ENCODE peak calls at places on chromosomes 1 and 21, in four cellular contexts. D is ascending aorta, H is tibial nerve, E is lower lobe of right lung. C is an unnamed sample.

GRCh38 chr1:67830928-67831596 is 2.2 kb downstream of the GNG12 start:
- DNase-seq in D (no peak), E (no peak), H (no peak), C (no peak)

GRCh38 chr21:26684866-26685265 is 111.8 kb upstream of the CYYR1 start:
- DNase-seq in D (no peak), H (no peak), E (no peak), C (no peak)

GRCh38 chr21:28727809-28728208 is 264.9 kb downstream of the LTN1 start:
- DNase-seq in E (no peak), H (no peak), D (no peak), C (no peak)

GRCh38 chr1:173418107-173418985 is 58.8 kb upstream of the PRDX6 start:
- DNase-seq in D (no peak), E (no peak), H (no peak), C (no peak)

GRCh38 chr21:45993210-45994085 is 11.9 kb downstream of the COL6A1 start:
- DNase-seq in E (peak; percentile 36), D (peak; percentile 73), H (peak; percentile 30), C (peak; percentile 84)

GRCh38 chr1:230632273-230632873 is 9.9 kb upstream of the COG2 start:
- DNase-seq in H (no peak), E (no peak), D (no peak), C (no peak)

GRCh38 chr1:212981571-212982328 is 31.4 kb downstream of the VASH2 start:
- DNase-seq in E (no peak), D (no peak), H (no peak), C (no peak)

GRCh38 chr1:169392406-169392805 is 24.4 kb downstream of the BLZF1 start:
- DNase-seq in E (no peak), H (no peak), D (no peak), C (no peak)

GRCh38 chr1:163231385-163231784 is 28.7 kb upstream of the RGS5 start:
- DNase-seq in D (no peak), E (no peak), H (no peak), C (no peak)

GRCh38 chr1:178076607-178077006 is 17.3 kb upstream of the RASAL2 start:
- DNase-seq in H (no peak), D (no peak), E (no peak), C (no peak)

GRCh38 chr1:234229676-234230075 is 143.6 kb upstream of the COA6 start:
- DNase-seq in D (no peak), E (no peak), H (no peak), C (no peak)

GRCh38 chr1:235025422-235025984 is 103.1 kb downstream of the TOMM20 start:
- DNase-seq in H (no peak), E (no peak), D (no peak), C (no peak)

GRCh38 chr1:164801791-164802572 is 243.0 kb downstream of the PBX1 start:
- DNase-seq in D (no peak), H (no peak), E (no peak), C (no peak)

GRCh38 chr1:24119489-24119858 is 7.5 kb upstream of the MYOM3 start:
- DNase-seq in H (no peak), D (no peak), E (peak; percentile 4), C (no peak)

GRCh38 chr1:76843821-76844448 is 23.3 kb upstream of the ST6GALNAC5 start:
- DNase-seq in E (no peak), D (no peak), H (no peak), C (no peak)

GRCh38 chr1:1066403-1067283 is 7.5 kb downstream of the RNF223 start:
- DNase-seq in E (no peak), H (no peak), D (no peak), C (no peak)

GRCh38 chr21:41956926-41957729 is 3.3 kb upstream of the C2CD2 start:
- DNase-seq in H (no peak), D (no peak), E (no peak), C (no peak)

GRCh38 chr1:6245086-6245868 is 1.3 kb downstream of the HES3 start:
- DNase-seq in H (peak; percentile 57), D (peak; percentile 83), E (peak; percentile 86), C (peak; percentile 94)

GRCh38 chr1:29631836-29632420 is 395.6 kb downstream of the PTPRU start:
- DNase-seq in E (no peak), H (no peak), D (peak; percentile 50), C (no peak)

GRCh38 chr1:110084226-110085078 is 14.0 kb upstream of the ALX3 start:
- DNase-seq in E (peak; percentile 79), D (peak; percentile 69), H (no peak), C (peak; percentile 88)

GRCh38 chr1:50048791-50049190 is 25.0 kb upstream of the AGBL4 start:
- DNase-seq in D (no peak), H (no peak), E (no peak), C (no peak)

GRCh38 chr21:31520506-31521163 is 138.9 kb upstream of the SOD1 start:
- DNase-seq in H (no peak), D (no peak), E (no peak), C (no peak)

GRCh38 chr1:219085988-219086387 is 87.7 kb upstream of the LYPLAL1 start:
- DNase-seq in H (no peak), D (no peak), E (no peak), C (no peak)

GRCh38 chr21:33024278-33025103 is 1.2 kb upstream of the OLIG2 start:
- DNase-seq in E (no peak), H (no peak), D (no peak), C (no peak)

GRCh38 chr1:229836324-229836723 is 210.3 kb downstream of the URB2 start:
- DNase-seq in E (no peak), D (no peak), H (no peak), C (no peak)

GRCh38 chr1:28045777-28046176 is 42.6 kb downstream of the EYA3 start:
- DNase-seq in H (no peak), E (no peak), D (no peak), C (no peak)

DNA sequence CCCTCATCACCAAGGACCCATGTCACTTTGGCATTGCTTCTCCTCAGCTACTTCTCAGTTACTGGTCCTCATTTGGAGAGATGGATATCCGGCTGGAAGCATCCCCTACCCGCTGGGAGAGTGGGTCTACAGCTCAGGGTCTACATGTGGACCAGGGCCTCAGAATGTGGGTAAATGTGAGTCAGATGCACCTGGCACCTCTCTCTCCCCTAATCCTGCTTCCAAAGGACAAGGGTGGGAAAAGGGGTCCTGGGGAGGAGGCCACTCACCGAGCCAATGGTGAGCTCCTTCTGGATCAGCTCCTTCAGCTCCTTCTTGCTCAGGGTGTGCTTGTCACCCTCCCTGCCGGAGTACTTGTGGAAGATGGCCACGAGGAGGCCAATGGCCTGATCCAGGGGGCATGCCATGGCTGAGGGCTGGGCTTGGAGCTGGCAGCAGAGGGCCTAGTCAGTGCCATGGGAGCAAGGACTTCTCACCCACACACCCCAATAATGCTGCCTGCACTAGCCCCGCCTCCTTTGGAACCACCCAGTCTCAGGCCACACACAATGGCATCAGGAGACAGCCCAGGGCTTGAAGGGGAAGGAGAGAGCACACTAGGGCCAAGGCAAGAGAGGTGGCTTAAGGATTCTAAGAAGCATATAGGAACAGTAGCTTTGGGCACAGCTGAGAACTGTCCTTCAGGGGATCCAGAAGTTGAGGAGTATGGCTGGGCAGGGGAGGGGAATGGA is 693 bp downstream of the S100A6 start:
- DNase-seq in D (peak; percentile 88), E (peak; percentile 85), H (peak; percentile 69), C (peak; percentile 86)
- H3K27ac ChIP-seq in D (peak overlapping the region; percentile 100), E (peak overlapping the region; percentile 100), H (peak overlapping the region; percentile 97), C (peak overlapping the region; percentile 97)

GRCh38 chr21:23218667-23219066 is 2220.5 kb downstream of the NCAM2 start:
- DNase-seq in E (no peak), D (no peak), H (no peak), C (no peak)

DNA sequence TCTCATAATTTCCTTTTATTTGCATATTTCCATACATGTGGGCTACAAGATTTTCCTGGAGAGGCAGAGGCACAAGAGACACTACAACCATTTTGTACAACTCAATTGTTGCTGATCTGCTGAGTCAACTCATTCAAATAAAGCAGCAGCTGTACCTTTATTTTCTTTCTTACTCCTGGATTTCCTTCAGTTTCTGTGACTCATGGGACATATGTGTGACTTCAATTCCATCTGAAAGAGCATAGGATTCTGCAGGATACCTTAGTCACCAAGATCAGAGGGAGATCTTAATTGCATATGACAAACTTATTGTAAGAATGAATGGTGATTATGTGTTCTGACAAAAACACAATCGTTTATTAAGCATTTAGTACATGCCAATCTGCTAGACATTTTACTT is 2219.4 kb downstream of the NCAM2 start:
- DNase-seq in H (no peak), E (no peak), D (no peak), C (no peak)
- H3K27ac ChIP-seq in H (no peak overlapping the region), E (no peak overlapping the region), D (no peak overlapping the region), C (no peak overlapping the region)

GRCh38 chr1:45552309-45552708 is 1.7 kb downstream of the AKR1A1 start:
- DNase-seq in E (peak; percentile 48), D (no peak), H (no peak), C (no peak)
- H3K27ac ChIP-seq in E (no peak overlapping the region), D (no peak overlapping the region), H (no peak overlapping the region), C (no peak overlapping the region)

GRCh38 chr1:32869844-32870614 is 683 bp downstream of the FNDC5 start:
- DNase-seq in D (peak; percentile 56), H (no peak), E (no peak), C (peak; percentile 50)

GRCh38 chr1:32872189-32872898 is 1.6 kb upstream of the FNDC5 start:
- DNase-seq in E (peak; percentile 67), D (peak; percentile 84), H (peak; percentile 49), C (peak; percentile 65)

GRCh38 chr1:32868806-32869455 is 1.8 kb downstream of the FNDC5 start:
- DNase-seq in H (no peak), D (peak; percentile 50), E (no peak), C (no peak)

GRCh38 chr1:32871364-32872188 is 864 bp upstream of the FNDC5 start:
- DNase-seq in D (peak; percentile 62), E (no peak), H (no peak), C (no peak)

DNA sequence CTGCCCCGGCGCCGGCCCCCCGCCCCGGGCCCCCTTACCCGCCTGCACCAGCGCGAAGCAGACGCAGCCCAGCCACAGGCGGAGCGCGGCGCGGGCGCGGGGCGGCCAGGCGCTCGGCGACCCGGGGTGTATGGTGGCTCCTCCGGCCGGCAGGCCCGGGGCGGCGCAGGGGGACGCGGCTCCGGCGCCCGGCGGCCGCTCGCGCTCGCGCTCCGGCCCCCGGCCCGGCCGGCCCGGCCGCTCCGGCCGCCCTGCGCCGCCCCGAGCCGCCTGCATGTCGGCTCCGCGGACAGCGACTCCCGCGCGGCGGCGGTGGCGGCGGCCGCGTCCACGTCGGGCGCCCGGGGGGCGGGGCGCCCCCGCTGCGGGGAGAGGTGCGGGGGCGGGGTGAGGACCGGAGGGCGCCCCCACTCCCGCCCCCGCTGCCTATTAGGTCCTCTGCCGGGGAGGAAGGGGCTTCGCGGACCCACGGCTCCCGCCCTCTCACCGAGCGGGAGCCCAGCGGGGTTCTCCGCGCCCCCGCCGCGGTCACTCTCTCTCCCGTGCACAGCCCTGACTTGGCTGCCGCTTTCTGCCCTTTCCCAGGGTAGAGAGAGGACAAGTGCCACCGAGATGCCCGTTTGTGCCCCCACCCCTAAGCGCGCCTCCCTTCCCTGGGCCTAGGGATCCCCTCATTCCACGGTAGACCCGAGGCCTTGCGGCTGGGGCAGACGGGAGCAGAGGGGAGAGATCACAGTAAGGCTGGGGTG is at the start of gene FNDC5:
- DNase-seq in E (no peak), H (no peak), D (no peak), C (peak; percentile 73)
- H3K27ac ChIP-seq in E (no peak within 1 kb of the TSS), H (no peak within 1 kb of the TSS), D (peak within 1 kb of the TSS; percentile 11), C (peak within 1 kb of the TSS; percentile 57)

DNA sequence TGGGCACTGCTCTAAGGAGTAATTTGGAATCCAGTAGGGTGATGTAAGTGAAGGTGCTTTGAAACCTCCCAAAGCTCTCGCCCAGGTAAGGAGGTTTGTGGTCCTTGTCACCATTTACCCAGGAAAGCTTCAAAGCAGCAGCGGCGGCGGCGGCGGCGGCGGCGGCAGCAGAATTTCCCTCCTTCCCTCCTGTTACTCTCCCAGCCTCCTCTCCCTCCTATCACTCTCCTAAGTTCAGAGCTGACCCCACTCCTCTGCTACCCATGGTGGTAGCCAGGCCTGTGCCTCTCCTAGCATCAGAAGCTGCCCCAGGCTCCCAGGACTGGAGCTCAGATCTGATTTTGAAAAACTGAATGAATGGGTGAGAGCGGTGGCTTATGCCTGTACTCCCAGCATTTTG is 60.7 kb downstream of the ACBD3 start:
- DNase-seq in H (no peak), D (no peak), E (no peak), C (no peak)
- H3K27ac ChIP-seq in H (no peak overlapping the region), D (no peak overlapping the region), E (no peak overlapping the region), C (no peak overlapping the region)

C was measured in right cardiac atrium.